ENCODE peak calls at places on chromosomes 7 and 10, in seven cellular contexts. A is thoracic aorta, U is stomach, Z is body of pancreas, Q is heart right ventricle, L is fibroblast of lung, T is DND-41. M is an unnamed sample.

GRCh38 chr10:119393019-119393418 is 149.5 kb downstream of the RGS10 start:
- DNase-seq in Q (no peak), T (no peak), L (no peak), A (no peak), U (no peak), Z (no peak), M (no peak)

GRCh38 chr10:73359492-73359891 is 828 bp upstream of the CFAP70 start:
- DNase-seq in L (no peak), A (no peak), Q (no peak), U (no peak), Z (no peak), T (no peak), M (no peak)

GRCh38 chr7:33459340-33459751 is 330.0 kb downstream of the BBS9 start:
- DNase-seq in A (no peak), Z (no peak), L (peak), U (no peak), T (no peak), Q (no peak), M (peak)

GRCh38 chr10:71521504-71522290 is 125.0 kb downstream of the CDH23 start:
- DNase-seq in Z (no peak), Q (no peak), U (no peak), A (no peak), T (no peak), L (no peak), M (peak)

GRCh38 chr7:151851160-151851751 is 25.7 kb downstream of the PRKAG2 start:
- DNase-seq in A (no peak), T (no peak), L (no peak), Z (no peak), U (peak), Q (peak), M (no peak)

GRCh38 chr10:110576220-110576619 is 8.7 kb downstream of the SMC3 start:
- DNase-seq in T (no peak), L (peak), Z (no peak), A (no peak), U (no peak), Q (no peak), M (peak)

GRCh38 chr10:97063271-97063982 is 122.3 kb downstream of the SLIT1 start:
- DNase-seq in U (no peak), Z (no peak), L (no peak), Q (no peak), T (no peak), A (no peak), M (no peak)

GRCh38 chr10:6218692-6219493 is 16.2 kb downstream of the PFKFB3 start:
- DNase-seq in Z (no peak), Q (no peak), L (no peak), T (no peak), A (no peak), U (no peak), M (peak)

GRCh38 chr7:140557809-140558518 is 78.7 kb upstream of the MKRN1 start:
- DNase-seq in U (no peak), Z (no peak), T (no peak), A (no peak), Q (no peak), L (no peak), M (no peak)

GRCh38 chr7:47979145-47979831 is at the start of gene HUS1:
- DNase-seq in L (peak), A (peak), U (peak), Z (peak), Q (peak), T (peak), M (peak)

GRCh38 chr7:38886265-38886664 is 22.7 kb downstream of the VPS41 start:
- DNase-seq in T (no peak), Q (no peak), Z (no peak), U (no peak), A (no peak), L (no peak), M (no peak)

GRCh38 chr7:132458685-132459084 is 117.6 kb downstream of the PLXNA4 start:
- DNase-seq in A (no peak), T (no peak), Q (no peak), U (no peak), Z (no peak), L (no peak), M (no peak)

GRCh38 chr7:117995850-117996650 is 122.8 kb upstream of the CTTNBP2 start:
- DNase-seq in Q (no peak), A (no peak), L (no peak), U (no peak), Z (no peak), T (no peak), M (peak)

GRCh38 chr7:22561895-22562593 is 62.1 kb upstream of the STEAP1B start:
- DNase-seq in Q (no peak), A (no peak), L (no peak), U (no peak), T (no peak), Z (no peak), M (peak)

GRCh38 chr10:11560076-11560709 is 51.3 kb downstream of the USP6NL start:
- DNase-seq in A (no peak), Z (no peak), T (no peak), Q (no peak), L (peak), U (no peak), M (no peak)

GRCh38 chr10:74548676-74549075 is 277.7 kb upstream of the KAT6B start:
- DNase-seq in L (no peak), U (no peak), Q (no peak), T (no peak), Z (no peak), A (no peak), M (no peak)

GRCh38 chr10:77890097-77890496 is 36.5 kb downstream of the DLG5 start:
- DNase-seq in Q (no peak), U (no peak), T (no peak), L (no peak), A (no peak), Z (no peak), M (no peak)

GRCh38 chr7:116630932-116631449 is 41.0 kb upstream of the MET start:
- DNase-seq in U (peak), L (peak), T (no peak), A (peak), Z (peak), Q (peak), M (peak)

GRCh38 chr10:131853610-131853964 is 47.2 kb upstream of the PPP2R2D start:
- DNase-seq in Q (no peak), T (no peak), A (no peak), L (no peak), Z (no peak), U (no peak), M (no peak)

GRCh38 chr7:116633131-116633988 is 38.6 kb upstream of the MET start:
- DNase-seq in A (no peak), Z (no peak), T (no peak), Q (no peak), L (peak), U (no peak), M (no peak)

GRCh38 chr7:24591152-24591551 is 17.9 kb downstream of the PALS2 start:
- DNase-seq in A (no peak), U (no peak), L (no peak), T (no peak), Z (no peak), Q (no peak), M (no peak)

GRCh38 chr10:34252111-34252510 is 563.0 kb downstream of the PARD3 start:
- DNase-seq in L (no peak), Z (no peak), A (no peak), Q (no peak), T (no peak), U (peak), M (no peak)

GRCh38 chr7:19520392-19520791 is 188.4 kb downstream of the POLR1F start:
- DNase-seq in U (no peak), T (no peak), Z (no peak), L (no peak), Q (no peak), A (no peak), M (no peak)

GRCh38 chr10:30850776-30851175 is 180.9 kb downstream of the ZNF438 start:
- DNase-seq in T (no peak), Z (no peak), Q (no peak), U (no peak), L (no peak), A (no peak), M (no peak)

GRCh38 chr10:30857803-30858202 is 173.9 kb downstream of the ZNF438 start:
- DNase-seq in U (no peak), Z (peak), A (no peak), L (peak), T (no peak), Q (peak), M (no peak)

GRCh38 chr10:30858499-30858898 is 173.2 kb downstream of the ZNF438 start:
- DNase-seq in U (no peak), L (no peak), T (no peak), A (no peak), Z (no peak), Q (no peak), M (no peak)

GRCh38 chr10:30855131-30855530 is 176.5 kb downstream of the ZNF438 start:
- DNase-seq in L (no peak), U (no peak), Z (no peak), T (no peak), Q (no peak), A (no peak), M (no peak)

GRCh38 chr10:30854656-30855055 is 177.0 kb downstream of the ZNF438 start:
- DNase-seq in Z (no peak), U (no peak), L (no peak), T (no peak), Q (no peak), A (no peak), M (no peak)
- H3K4me3 ChIP-seq in Z (no peak), U (no peak), L (no peak), T (no peak), Q (no peak), A (no peak), M (no peak)

GRCh38 chr7:83153419-83153818 is 9.3 kb downstream of the PCLO start:
- DNase-seq in T (no peak), U (no peak), Q (no peak), A (no peak), L (no peak), Z (no peak), M (no peak)

GRCh38 chr7:83148776-83149175 is 13.9 kb downstream of the PCLO start:
- DNase-seq in A (no peak), L (peak), T (no peak), Q (no peak), Z (no peak), U (no peak), M (peak)

GRCh38 chr7:83155407-83155806 is 7.3 kb downstream of the PCLO start:
- DNase-seq in Z (no peak), A (no peak), L (no peak), U (no peak), T (no peak), Q (no peak), M (no peak)

GRCh38 chr7:83149466-83149865 is 13.2 kb downstream of the PCLO start:
- DNase-seq in T (no peak), U (no peak), A (no peak), L (peak), Z (no peak), Q (no peak), M (peak)

DNA sequence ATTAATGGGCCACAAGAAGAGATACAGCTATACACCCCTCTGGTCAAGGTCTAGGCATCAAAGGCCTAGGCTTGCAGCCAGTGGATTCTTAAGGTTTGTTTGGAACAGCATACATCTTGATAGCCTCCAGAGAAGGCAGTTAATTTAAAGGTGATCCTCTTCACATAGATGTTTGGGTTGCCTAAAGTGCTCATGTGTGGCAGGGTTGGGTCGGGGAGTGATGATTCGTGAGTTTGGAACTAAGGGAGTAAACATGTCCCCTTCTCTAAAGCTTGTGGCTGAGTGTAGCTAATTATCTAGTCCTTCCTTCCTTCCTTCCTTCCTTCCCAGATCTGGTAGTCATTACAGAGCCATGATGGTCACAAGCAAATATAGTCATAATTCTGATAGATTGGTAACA is 12.4 kb downstream of the PCLO start:
- DNase-seq in Z (no peak), T (no peak), A (no peak), L (no peak), Q (no peak), U (no peak), M (no peak)
- H3K27ac ChIP-seq in Z (no peak), T (no peak), A (no peak), L (no peak), Q (no peak), U (no peak), M (no peak)

GRCh38 chr7:45111298-45112223 is at the start of gene TBRG4:
- DNase-seq in A (peak), Z (peak), L (peak), U (peak), Q (peak), T (peak), M (peak)
- TF ChIP-seq CTCF in A (no peak), Z (peak), L (peak), U (no peak), Q (peak), T (peak), M (peak)

DNA sequence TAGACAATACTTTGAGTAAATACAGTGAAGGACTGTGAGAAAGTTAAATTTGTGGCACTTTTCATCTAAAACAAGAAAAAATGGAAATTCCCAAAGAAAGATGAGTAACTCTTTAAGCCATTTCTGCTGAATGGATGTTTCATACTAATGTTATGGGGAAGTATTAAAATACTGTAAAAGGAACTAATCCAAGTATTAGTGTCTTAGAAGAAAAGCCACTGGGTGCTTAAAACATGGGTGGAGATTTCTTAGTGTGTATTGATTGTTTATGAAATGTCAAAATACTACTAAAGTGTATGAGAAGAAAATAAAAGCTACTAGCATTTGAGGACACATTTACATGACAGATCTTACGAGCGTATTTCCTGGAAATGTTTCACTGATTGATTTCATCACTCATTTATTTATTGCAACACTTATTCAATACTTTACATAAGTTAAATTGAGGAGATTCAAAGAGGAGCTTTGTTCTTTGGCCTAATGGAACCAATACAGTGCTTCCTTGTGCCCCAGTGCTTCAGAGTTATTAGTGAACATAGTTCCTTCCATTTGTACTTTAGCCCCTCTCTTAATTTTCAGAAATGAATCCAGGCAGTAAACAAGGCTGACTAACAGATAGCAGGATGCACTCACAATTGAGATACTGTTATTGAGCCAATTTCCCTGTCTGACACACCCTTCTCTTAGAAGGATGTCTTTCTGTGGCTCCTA is 155.5 kb upstream of the AHR start:
- DNase-seq in T (no peak), Z (no peak), U (no peak), L (peak), Q (no peak), A (no peak), M (no peak)
- H3K4me3 ChIP-seq in T (no peak), Z (no peak), U (peak), L (peak), Q (peak), A (peak), M (peak)